ENCODE peak calls at places on chromosomes 16 and 17, in nine cellular contexts. Y is KG1, B is esophagus muscularis mucosa, N is NCI-H1092 treated with DMSO at 0.1 percent for 48 hours, W is T-cell, I is sciatic nerve, Q is GM18507, S is globus pallidus, H is cardiac fibroblast. V is an unnamed sample.

GRCh38 chr16:69567031-69567680 is 1.4 kb downstream of the NFAT5 start:
- DNase-seq in Y (peak), B (no peak), N (no peak), W (peak), I (no peak), Q (no peak), S (peak), H (peak), V (peak)

GRCh38 chr17:14670861-14671260 is 370.0 kb downstream of the HS3ST3B1 start:
- DNase-seq in Y (no peak), B (no peak), N (no peak), W (no peak), I (no peak), Q (no peak), S (no peak), H (no peak), V (no peak)

GRCh38 chr17:61470530-61471136 is 18.4 kb downstream of the TBX4 start:
- DNase-seq in Y (no peak), B (no peak), N (no peak), W (no peak), I (peak), Q (no peak), S (no peak), H (no peak), V (no peak)

GRCh38 chr16:259814-260253 is 15.9 kb downstream of the RGS11 start:
- DNase-seq in Y (no peak), B (no peak), N (no peak), W (no peak), I (no peak), Q (no peak), S (no peak), H (no peak), V (peak)

GRCh38 chr16:85436207-85436606 is 176.9 kb upstream of the GSE1 start:
- DNase-seq in Y (no peak), B (no peak), N (no peak), W (no peak), I (no peak), Q (no peak), S (no peak), H (no peak), V (no peak)

GRCh38 chr16:88983771-88984687 is 7.0 kb upstream of the CBFA2T3 start:
- DNase-seq in Y (no peak), B (no peak), N (no peak), W (no peak), I (no peak), Q (peak), S (no peak), H (no peak), V (no peak)

GRCh38 chr17:7587420-7587786 is 2.5 kb downstream of the SOX15 start:
- DNase-seq in Y (no peak), B (no peak), N (no peak), W (no peak), I (no peak), Q (no peak), S (no peak), H (peak), V (peak)

GRCh38 chr16:66137853-66138252 is 228.6 kb upstream of the CDH5 start:
- DNase-seq in Y (no peak), B (no peak), N (no peak), W (no peak), I (no peak), Q (no peak), S (no peak), H (no peak), V (no peak)

GRCh38 chr17:48542114-48542955 is 2.6 kb downstream of the HOXB2 start:
- DNase-seq in Y (no peak), B (no peak), N (no peak), W (peak), I (peak), Q (no peak), S (no peak), H (peak), V (peak)

GRCh38 chr17:39244016-39244599 is 18.4 kb upstream of the STAC2 start:
- DNase-seq in Y (no peak), B (no peak), N (no peak), W (no peak), I (no peak), Q (no peak), S (no peak), H (peak), V (no peak)

GRCh38 chr17:75404223-75404738 is 1.2 kb downstream of the GRB2 start:
- DNase-seq in Y (peak), B (no peak), N (peak), W (peak), I (peak), Q (no peak), S (peak), H (peak), V (peak)

GRCh38 chr17:44793885-44794698 is 35.3 kb downstream of the ADAM11 start:
- DNase-seq in Y (no peak), B (no peak), N (no peak), W (no peak), I (peak), Q (no peak), S (no peak), H (peak), V (no peak)

GRCh38 chr17:37743875-37744632 is 805 bp downstream of the HNF1B start:
- DNase-seq in Y (no peak), B (no peak), N (no peak), W (no peak), I (no peak), Q (no peak), S (no peak), H (no peak), V (peak)

GRCh38 chr16:86258713-86259112 is 251.6 kb upstream of the FOXF1 start:
- DNase-seq in Y (no peak), B (no peak), N (no peak), W (no peak), I (no peak), Q (no peak), S (no peak), H (no peak), V (peak)

GRCh38 chr17:49624896-49625295 is 49.2 kb downstream of the NXPH3 start:
- DNase-seq in Y (no peak), B (no peak), N (no peak), W (no peak), I (no peak), Q (no peak), S (no peak), H (peak), V (no peak)

GRCh38 chr17:4045477-4045876 is 81.2 kb upstream of the ATP2A3 start:
- DNase-seq in Y (no peak), B (no peak), N (no peak), W (no peak), I (no peak), Q (no peak), S (no peak), H (no peak), V (no peak)

GRCh38 chr17:2794116-2794803 is 2.0 kb upstream of the RAP1GAP2 start:
- DNase-seq in Y (no peak), B (no peak), N (no peak), W (peak), I (no peak), Q (no peak), S (no peak), H (no peak), V (no peak)

GRCh38 chr16:12255919-12256665 is 279.6 kb downstream of the SNX29 start:
- DNase-seq in Y (no peak), B (no peak), N (peak), W (no peak), I (no peak), Q (no peak), S (no peak), H (no peak), V (no peak)

GRCh38 chr17:29207986-29208385 is 27.8 kb upstream of the MYO18A start:
- DNase-seq in Y (no peak), B (no peak), N (no peak), W (no peak), I (no peak), Q (no peak), S (no peak), H (no peak), V (no peak)

GRCh38 chr17:75898791-75899190 is 2.0 kb upstream of the TRIM65 start:
- DNase-seq in Y (no peak), B (no peak), N (no peak), W (no peak), I (no peak), Q (no peak), S (no peak), H (no peak), V (no peak)

GRCh38 chr16:21227886-21228285 is 5.6 kb upstream of the ANKS4B start:
- DNase-seq in Y (no peak), B (no peak), N (no peak), W (no peak), I (no peak), Q (no peak), S (no peak), H (no peak), V (no peak)

GRCh38 chr17:50272711-50273653 is 1.3 kb upstream of the TMEM92 start:
- DNase-seq in Y (peak), B (no peak), N (peak), W (peak), I (peak), Q (peak), S (peak), H (peak), V (peak)

GRCh38 chr16:56354746-56355145 is 70.6 kb downstream of the AMFR start:
- DNase-seq in Y (no peak), B (no peak), N (no peak), W (no peak), I (peak), Q (no peak), S (no peak), H (no peak), V (peak)

GRCh38 chr16:22402191-22402590 is 27.8 kb upstream of the CDR2 start:
- DNase-seq in Y (no peak), B (no peak), N (no peak), W (no peak), I (no peak), Q (no peak), S (no peak), H (peak), V (no peak)

GRCh38 chr16:2337431-2338296 is 2.9 kb downstream of the ABCA3 start:
- DNase-seq in Y (no peak), B (no peak), N (peak), W (no peak), I (no peak), Q (no peak), S (no peak), H (no peak), V (no peak)

GRCh38 chr17:78343433-78344201 is 16.3 kb downstream of the SOCS3 start:
- DNase-seq in Y (no peak), B (no peak), N (no peak), W (peak), I (no peak), Q (no peak), S (no peak), H (no peak), V (no peak)

GRCh38 chr16:50152386-50152806 is 710 bp upstream of the TENT4B start:
- DNase-seq in Y (peak), B (no peak), N (no peak), W (peak), I (peak), Q (peak), S (no peak), H (peak), V (peak)

GRCh38 chr17:51869387-51869786 is 289.1 kb downstream of the CA10 start:
- DNase-seq in Y (peak), B (no peak), N (no peak), W (no peak), I (no peak), Q (no peak), S (peak), H (peak), V (peak)

GRCh38 chr17:46818319-46818928 is at the start of gene WNT3:
- DNase-seq in Y (no peak), B (no peak), N (no peak), W (peak), I (no peak), Q (no peak), S (no peak), H (no peak), V (peak)

GRCh38 chr17:27319536-27320221 is 25.8 kb downstream of the WSB1 start:
- DNase-seq in Y (no peak), B (peak), N (peak), W (no peak), I (peak), Q (no peak), S (peak), H (peak), V (no peak)

GRCh38 chr17:8593276-8593675 is 37.2 kb downstream of the MYH10 start:
- DNase-seq in Y (no peak), B (no peak), N (no peak), W (no peak), I (no peak), Q (no peak), S (no peak), H (no peak), V (no peak)

GRCh38 chr17:27630607-27631408 is at the start of gene LGALS9:
- DNase-seq in Y (no peak), B (no peak), N (no peak), W (peak), I (no peak), Q (peak), S (peak), H (peak), V (no peak)

GRCh38 chr17:19629449-19629848 is 19.1 kb upstream of the ALDH3A2 start:
- DNase-seq in Y (no peak), B (no peak), N (no peak), W (no peak), I (no peak), Q (no peak), S (no peak), H (no peak), V (no peak)

GRCh38 chr17:74760404-74761105 is 12.1 kb downstream of the NHERF1 start:
- DNase-seq in Y (no peak), B (no peak), N (no peak), W (no peak), I (no peak), Q (no peak), S (peak), H (no peak), V (peak)